ENCODE peak calls at places on chromosomes 12 and 14, in six cellular contexts. R, K, T, Y, H and U are unnamed samples.

GRCh38 chr14:71529855-71530254 is 402.4 kb upstream of the RGS6 start:
- DNase-seq in R (no peak), K (no peak), T (no peak), Y (no peak), H (no peak), U (no peak)

GRCh38 chr14:32512813-32513212 is 183.7 kb downstream of the AKAP6 start:
- DNase-seq in R (no peak), K (no peak), T (no peak), Y (no peak), H (no peak), U (no peak)

GRCh38 chr12:5503371-5503770 is 71.5 kb downstream of the NTF3 start:
- DNase-seq in R (no peak), K (no peak), T (no peak), Y (no peak), H (no peak), U (no peak)

GRCh38 chr12:5593998-5594397 is 162.1 kb downstream of the NTF3 start:
- DNase-seq in R (no peak), K (no peak), T (no peak), Y (no peak), H (no peak), U (no peak)

GRCh38 chr12:64826234-64826633 is 1.8 kb downstream of the TBC1D30 start:
- DNase-seq in R (no peak), K (peak), T (peak), Y (peak), H (no peak), U (peak)

GRCh38 chr14:100105357-100106169 is 40.3 kb downstream of the EVL start:
- DNase-seq in R (peak), K (no peak), T (no peak), Y (no peak), H (no peak), U (no peak)

GRCh38 chr14:30243805-30244204 is 315.2 kb upstream of the G2E3 start:
- DNase-seq in R (no peak), K (no peak), T (peak), Y (no peak), H (no peak), U (no peak)

GRCh38 chr12:130661501-130662255 is 54.4 kb downstream of the RIMBP2 start:
- DNase-seq in R (no peak), K (no peak), T (no peak), Y (no peak), H (no peak), U (no peak)

GRCh38 chr12:20473133-20473532 is 104.8 kb downstream of the PDE3A start:
- DNase-seq in R (no peak), K (no peak), T (no peak), Y (no peak), H (no peak), U (no peak)

GRCh38 chr12:57158186-57158585 is 10.8 kb upstream of the LRP1-AS start:
- DNase-seq in R (no peak), K (no peak), T (no peak), Y (no peak), H (no peak), U (no peak)

GRCh38 chr12:132711169-132711843 is 664 bp downstream of the PGAM5 start:
- DNase-seq in R (no peak), K (no peak), T (peak), Y (peak), H (no peak), U (no peak)

GRCh38 chr12:64001439-64001838 is 156.9 kb downstream of the SRGAP1 start:
- DNase-seq in R (no peak), K (no peak), T (no peak), Y (no peak), H (no peak), U (no peak)

GRCh38 chr12:111953455-111953854 is 59.5 kb downstream of the TMEM116 start:
- DNase-seq in R (no peak), K (peak), T (no peak), Y (no peak), H (no peak), U (no peak)

GRCh38 chr12:48350249-48351021 is at the start of gene ZNF641:
- DNase-seq in R (no peak), K (no peak), T (peak), Y (peak), H (peak), U (peak)

GRCh38 chr14:59566281-59566680 is 10.3 kb downstream of the CCDC175 start:
- DNase-seq in R (no peak), K (no peak), T (no peak), Y (no peak), H (no peak), U (no peak)

GRCh38 chr12:91618281-91618680 is 435.7 kb upstream of the DCN start:
- DNase-seq in R (no peak), K (no peak), T (no peak), Y (no peak), H (no peak), U (no peak)

GRCh38 chr12:106782619-106783018 is 8.1 kb downstream of the RIC8B start:
- DNase-seq in R (no peak), K (no peak), T (no peak), Y (no peak), H (no peak), U (no peak)

GRCh38 chr12:95986635-95987535 is 9.3 kb downstream of the HAL start:
- DNase-seq in R (no peak), K (no peak), T (no peak), Y (no peak), H (no peak), U (no peak)

GRCh38 chr14:23568600-23569310 is 1.2 kb upstream of the AP1G2 start:
- DNase-seq in R (peak), K (no peak), T (peak), Y (no peak), H (no peak), U (no peak)

GRCh38 chr14:51643137-51643536 is 8.6 kb upstream of the FRMD6 start:
- DNase-seq in R (no peak), K (no peak), T (peak), Y (no peak), H (peak), U (no peak)

GRCh38 chr14:80523518-80524117 is 312.3 kb upstream of the DIO2 start:
- DNase-seq in R (no peak), K (no peak), T (peak), Y (no peak), H (no peak), U (no peak)

GRCh38 chr12:90961154-90961553 is 6.2 kb upstream of the CCER1 start:
- DNase-seq in R (no peak), K (no peak), T (no peak), Y (no peak), H (no peak), U (no peak)

GRCh38 chr12:104549820-104550480 is 93.2 kb downstream of the CHST11 start:
- DNase-seq in R (no peak), K (no peak), T (peak), Y (no peak), H (peak), U (no peak)

GRCh38 chr12:92574046-92574783 is 128.6 kb upstream of the PLEKHG7 start:
- DNase-seq in R (no peak), K (no peak), T (peak), Y (no peak), H (no peak), U (no peak)

GRCh38 chr12:65168606-65169310 is 625 bp upstream of the LEMD3 start:
- DNase-seq in R (no peak), K (no peak), T (peak), Y (no peak), H (no peak), U (no peak)

GRCh38 chr12:104317538-104318210 is 14.1 kb downstream of the EID3 start:
- DNase-seq in R (no peak), K (no peak), T (no peak), Y (no peak), H (no peak), U (no peak)

GRCh38 chr14:65115615-65116014 is 13.3 kb upstream of the MAX start:
- DNase-seq in R (no peak), K (no peak), T (no peak), Y (no peak), H (no peak), U (no peak)

GRCh38 chr12:78290606-78291345 is 460.1 kb downstream of the NAV3 start:
- DNase-seq in R (no peak), K (no peak), T (peak), Y (no peak), H (no peak), U (no peak)

GRCh38 chr14:61472025-61472672 is 150.8 kb downstream of the PRKCH start:
- DNase-seq in R (no peak), K (peak), T (peak), Y (no peak), H (peak), U (no peak)

GRCh38 chr12:38662851-38663250 is 242.5 kb downstream of the CPNE8 start:
- DNase-seq in R (no peak), K (no peak), T (no peak), Y (no peak), H (no peak), U (no peak)

GRCh38 chr12:103169-103981 is 36.8 kb downstream of the IQSEC3 start:
- DNase-seq in R (peak), K (no peak), T (peak), Y (no peak), H (no peak), U (peak)

GRCh38 chr12:113103756-113104450 is 31.7 kb downstream of the RASAL1 start:
- DNase-seq in R (no peak), K (no peak), T (no peak), Y (no peak), H (no peak), U (peak)

GRCh38 chr14:65411656-65412188 is 808 bp upstream of the FUT8 start:
- DNase-seq in R (peak), K (peak), T (peak), Y (peak), H (peak), U (peak)

GRCh38 chr12:115224031-115224430 is 540.1 kb upstream of the TBX3 start:
- DNase-seq in R (no peak), K (no peak), T (peak), Y (no peak), H (no peak), U (no peak)

GRCh38 chr14:100665518-100666032 is 61.1 kb upstream of the DLK1 start:
- DNase-seq in R (no peak), K (no peak), T (no peak), Y (no peak), H (no peak), U (no peak)

GRCh38 chr12:19846561-19846960 is 407.3 kb downstream of the AEBP2 start:
- DNase-seq in R (no peak), K (no peak), T (peak), Y (no peak), H (no peak), U (no peak)

GRCh38 chr14:104772707-104773504 is 20.0 kb downstream of the SIVA1 start:
- DNase-seq in R (no peak), K (no peak), T (no peak), Y (no peak), H (no peak), U (no peak)

GRCh38 chr14:90508073-90508472 is 111.2 kb downstream of the CALM1 start:
- DNase-seq in R (no peak), K (no peak), T (no peak), Y (no peak), H (no peak), U (no peak)